ENCODE peak calls at places on chromosomes 12 and 14, in nine cellular contexts. Q is stimulated activated CD4-positive, alpha-beta T cell treated with anti-CD3 and anti-CD28 coated beads, TNF-alpha, amount 100 ng/mL, for 1 hour; U is transverse colon; O is right cardiac atrium; R is NCI-H1436; J is Kasumi-1; E is left colon; C is C1 segment of cervical spinal cord; T is anterior cingulate cortex. N is an unnamed sample.
A peak's percentile ranks its signal among the peaks of the same experiment; 100 is the strongest.

GRCh38 chr14:105200641-105201040 is 19.5 kb upstream of the NUDT14 start:
- DNase-seq in C (no peak), E (no peak), Q (no peak), R (no peak), T (no peak), O (no peak), J (no peak), U (no peak), N (no peak)

GRCh38 chr12:12474471-12474928 is 88.2 kb downstream of the DUSP16 start:
- DNase-seq in U (no peak), R (no peak), Q (no peak), T (no peak), O (no peak), E (no peak), J (no peak), C (no peak), N (no peak)

GRCh38 chr12:2739832-2740641 is 54.7 kb upstream of the FKBP4 start:
- DNase-seq in E (no peak), T (no peak), J (no peak), O (no peak), Q (no peak), R (no peak), C (no peak), U (peak; percentile 19), N (no peak)

GRCh38 chr12:68189766-68190700 is 30.5 kb upstream of the IFNG start:
- DNase-seq in Q (peak; percentile 5), C (no peak), T (no peak), E (no peak), U (no peak), J (no peak), R (no peak), O (no peak), N (no peak)

GRCh38 chr14:92538412-92539017 is 24.9 kb downstream of the RIN3 start:
- DNase-seq in C (no peak), E (no peak), O (no peak), R (no peak), J (no peak), T (no peak), U (no peak), Q (no peak), N (peak; percentile 45)

GRCh38 chr12:111150476-111150875 is 218.4 kb downstream of the PHETA1 start:
- DNase-seq in J (peak; percentile 43), T (no peak), Q (no peak), C (no peak), U (no peak), E (no peak), R (no peak), O (no peak), N (no peak)

GRCh38 chr14:105087308-105087962 is 22.2 kb upstream of the GPR132 start:
- DNase-seq in Q (no peak), O (peak; percentile 61), R (no peak), C (no peak), J (no peak), E (peak; percentile 23), T (no peak), U (no peak), N (peak; percentile 58)

GRCh38 chr14:103118019-103118662 is 5.1 kb upstream of the TNFAIP2 start:
- DNase-seq in Q (no peak), J (peak; percentile 38), T (no peak), R (peak; percentile 17), C (no peak), E (no peak), U (peak; percentile 55), O (peak; percentile 89), N (no peak)

GRCh38 chr12:42473130-42473529 is 116.4 kb downstream of the PRICKLE1 start:
- DNase-seq in T (no peak), U (no peak), Q (no peak), C (no peak), O (no peak), R (no peak), J (no peak), E (no peak), N (no peak)

GRCh38 chr12:12560587-12561304 is 1.9 kb downstream of the DUSP16 start:
- DNase-seq in J (peak; percentile 34), E (peak; percentile 65), C (no peak), T (peak; percentile 15), O (no peak), R (peak; percentile 42), U (peak; percentile 68), Q (no peak), N (no peak)

GRCh38 chr12:127722651-127723050 is 544.3 kb upstream of the TMEM132C start:
- DNase-seq in T (no peak), J (no peak), O (no peak), R (no peak), U (no peak), E (no peak), Q (no peak), C (no peak), N (no peak)